ENCODE peak calls at places on chromosomes 16 and 17, in eight cellular contexts. T is effector memory CD8-positive, alpha-beta T cell; Z is naive thymus-derived CD4-positive, alpha-beta T cell; U is dermis blood vessel endothelial cell; I is HuH-7.5; C is NCI-H1930; G is stomach; Y is fibroblast of mammary gland. L is an unnamed sample.
A peak's percentile ranks its signal among the peaks of the same experiment; 100 is the strongest.

GRCh38 chr16:67428146-67428731 is 2.7 kb upstream of the HSD11B2 start:
- DNase-seq in T (peak; percentile 41), Z (peak; percentile 39), U (peak; percentile 82), I (peak; percentile 88), C (peak; percentile 50), G (peak; percentile 85), Y (peak; percentile 60), L (peak; percentile 39)

GRCh38 chr16:19294156-19294649 is 8.7 kb downstream of the CLEC19A start:
- DNase-seq in T (no peak), Z (no peak), U (no peak), I (no peak), C (no peak), G (no peak), Y (peak; percentile 13), L (no peak)

GRCh38 chr17:62696726-62697490 is 69.4 kb downstream of the MRC2 start:
- DNase-seq in T (no peak), Z (no peak), U (no peak), I (no peak), C (no peak), G (no peak), Y (no peak), L (no peak)

GRCh38 chr17:19411641-19412040 is 609 bp downstream of the RNF112 start:
- DNase-seq in T (no peak), Z (no peak), U (no peak), I (no peak), C (no peak), G (no peak), Y (no peak), L (no peak)

GRCh38 chr17:79622201-79622601 is 11.3 kb upstream of the RBFOX3 start:
- DNase-seq in T (no peak), Z (no peak), U (no peak), I (peak; percentile 5), C (no peak), G (no peak), Y (no peak), L (no peak)

GRCh38 chr16:3702082-3702481 is 15.2 kb downstream of the TRAP1 start:
- DNase-seq in T (no peak), Z (no peak), U (no peak), I (no peak), C (no peak), G (no peak), Y (no peak), L (no peak)

GRCh38 chr16:11024333-11025053 is 80.1 kb downstream of the CLEC16A start:
- DNase-seq in T (no peak), Z (no peak), U (no peak), I (no peak), C (no peak), G (no peak), Y (peak; percentile 62), L (no peak)

GRCh38 chr16:24999856-25000447 is 15.2 kb downstream of the ARHGAP17 start:
- DNase-seq in T (no peak), Z (no peak), U (no peak), I (no peak), C (no peak), G (peak; percentile 34), Y (peak; percentile 68), L (no peak)

GRCh38 chr16:88772871-88773811 is 11.9 kb downstream of the PIEZO1 start:
- DNase-seq in T (no peak), Z (no peak), U (no peak), I (no peak), C (no peak), G (no peak), Y (peak; percentile 93), L (no peak)

GRCh38 chr16:588639-588888 is 1.3 kb upstream of the RAB40C start:
- DNase-seq in T (peak; percentile 49), Z (peak; percentile 77), U (peak; percentile 78), I (no peak), C (no peak), G (peak; percentile 56), Y (peak; percentile 72), L (no peak)

GRCh38 chr17:43733956-43734355 is 24.6 kb downstream of the SOST start:
- DNase-seq in T (no peak), Z (no peak), U (no peak), I (no peak), C (no peak), G (no peak), Y (no peak), L (no peak)

GRCh38 chr17:30599424-30600061 is 122.3 kb downstream of the GOSR1 start:
- DNase-seq in T (no peak), Z (peak; percentile 4), U (no peak), I (no peak), C (no peak), G (no peak), Y (no peak), L (no peak)